ENCODE peak calls at places on chromosomes 6 and 20, in nine cellular contexts. E is uterus, K is fibroblast of mammary gland, J is PC-9, A is fibroblast of the aortic adventitia, Y is foreskin fibroblast, Q is neural progenitor cell, M is adrenal gland, V is heart right ventricle. O is an unnamed sample.

GRCh38 chr6:127118505-127119360 is at the start of gene RSPO3:
- DNase-seq in Y (peak; percentile 71), A (peak; percentile 42), J (peak; percentile 35), V (no peak), M (no peak), K (peak; percentile 33), E (peak; percentile 69), Q (peak; percentile 63), O (no peak)

GRCh38 chr6:156056085-156056484 is 600.4 kb upstream of the NOX3 start:
- DNase-seq in Q (no peak), J (no peak), E (no peak), M (no peak), Y (no peak), A (no peak), K (no peak), V (no peak), O (no peak)

GRCh38 chr6:157223021-157223430 is 100.3 kb downstream of the TMEM242 start:
- DNase-seq in K (no peak), E (peak; percentile 12), A (no peak), Q (no peak), J (no peak), V (no peak), M (no peak), Y (no peak), O (no peak)

GRCh38 chr6:153131037-153131981 is at the start of gene RGS17:
- DNase-seq in Q (peak; percentile 94), E (peak; percentile 47), V (peak; percentile 59), M (no peak), Y (peak; percentile 91), K (peak; percentile 71), A (peak; percentile 72), J (no peak), O (peak; percentile 23)

GRCh38 chr6:15663057-15663638 is 320 bp upstream of the DTNBP1 start:
- DNase-seq in Y (peak; percentile 88), J (no peak), A (peak; percentile 53), K (peak; percentile 50), E (no peak), M (no peak), Q (no peak), V (no peak), O (no peak)

GRCh38 chr6:41286544-41287346 is at the start of gene TREM1:
- DNase-seq in Y (peak; percentile 65), K (peak; percentile 92), A (peak; percentile 41), E (no peak), Q (no peak), M (peak; percentile 75), V (peak; percentile 40), J (no peak), O (peak; percentile 29)

GRCh38 chr20:63884506-63885263 is 10.2 kb upstream of the DNAJC5 start:
- DNase-seq in V (peak; percentile 53), E (no peak), A (no peak), J (no peak), K (no peak), M (peak; percentile 92), Y (no peak), Q (no peak), O (no peak)

GRCh38 chr6:16184554-16184953 is 53.8 kb upstream of the GMPR start:
- DNase-seq in V (no peak), Q (no peak), Y (no peak), J (no peak), M (no peak), A (no peak), K (no peak), E (no peak), O (no peak)

GRCh38 chr6:21438237-21438985 is 155.1 kb upstream of the SOX4 start:
- DNase-seq in K (peak; percentile 32), A (no peak), Y (peak; percentile 37), J (no peak), M (no peak), E (no peak), V (no peak), Q (no peak), O (no peak)

GRCh38 chr6:167119680-167120556 is 3.0 kb upstream of the CCR6 start:
- DNase-seq in V (no peak), E (no peak), J (no peak), Q (no peak), Y (no peak), A (no peak), M (no peak), K (no peak), O (no peak)

GRCh38 chr6:113306552-113307145 is 550.5 kb upstream of the MARCKS start:
- DNase-seq in A (peak; percentile 31), J (no peak), M (peak; percentile 82), K (peak; percentile 43), V (peak; percentile 40), E (peak; percentile 51), Y (peak; percentile 14), Q (peak; percentile 75), O (no peak)

GRCh38 chr20:1312904-1313235 is 16.1 kb downstream of the SDCBP2 start:
- DNase-seq in A (no peak), K (no peak), M (no peak), V (no peak), E (no peak), J (no peak), Y (no peak), Q (no peak), O (no peak)

DNA sequence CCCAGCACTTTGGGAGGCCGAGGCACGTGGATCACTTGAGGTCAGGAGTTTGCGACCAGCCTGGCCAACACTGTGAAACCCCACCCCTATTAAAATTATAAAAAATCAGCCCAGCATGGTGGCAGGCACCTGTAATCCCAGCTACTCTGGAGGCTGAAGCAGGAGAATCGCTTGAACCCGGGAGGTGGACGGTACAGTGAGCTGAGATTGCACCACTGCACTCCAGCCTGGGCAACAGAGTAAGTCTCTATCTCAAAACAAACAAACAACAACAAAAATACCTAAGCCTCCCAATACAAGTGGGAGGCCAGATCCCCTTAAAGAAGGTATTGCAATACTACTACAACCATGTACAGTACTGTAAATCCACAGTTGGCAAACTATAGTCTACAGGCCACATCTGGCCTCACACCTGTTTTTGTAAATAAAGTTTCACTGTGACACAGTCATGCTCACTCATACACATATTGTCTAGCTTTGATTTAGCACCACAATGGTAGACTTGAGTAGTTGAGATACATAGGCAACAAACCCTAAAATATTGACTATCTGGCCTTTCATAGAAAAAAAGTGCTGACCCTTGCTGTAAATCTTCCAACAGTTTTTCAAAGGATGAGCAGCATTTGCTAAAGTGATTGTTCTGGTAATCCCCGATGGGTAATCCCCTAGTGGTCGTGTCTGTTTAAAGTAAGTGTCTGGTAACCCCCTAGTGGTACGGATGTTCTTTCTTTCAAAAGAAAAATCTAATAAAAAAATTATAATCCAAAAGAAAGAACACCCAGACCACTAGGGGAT is 202.0 kb downstream of the RNGTT start:
- DNase-seq in Q (peak; percentile 25), J (no peak), K (no peak), E (no peak), M (no peak), A (no peak), V (no peak), Y (no peak), O (no peak)
- TF ChIP-seq CTCF in Q (peak; percentile 46), J (no peak), K (no peak), E (no peak), M (no peak), A (no peak), V (no peak), Y (no peak), O (no peak)

GRCh38 chr20:10936786-10937185 is 263.0 kb upstream of the JAG1 start:
- DNase-seq in Y (no peak), J (no peak), Q (no peak), K (no peak), V (no peak), E (no peak), A (no peak), M (no peak), O (no peak)

GRCh38 chr20:10946124-10946880 is 272.5 kb upstream of the JAG1 start:
- DNase-seq in A (no peak), E (no peak), M (no peak), Q (no peak), V (no peak), J (no peak), Y (no peak), K (no peak), O (no peak)

GRCh38 chr20:10935658-10936057 is 261.9 kb upstream of the JAG1 start:
- DNase-seq in J (no peak), A (peak; percentile 30), Q (no peak), E (peak; percentile 25), K (no peak), Y (no peak), V (peak; percentile 14), M (no peak), O (no peak)

GRCh38 chr20:10939297-10939949 is 265.6 kb upstream of the JAG1 start:
- DNase-seq in K (peak; percentile 44), E (no peak), Y (peak; percentile 31), V (no peak), Q (no peak), A (peak; percentile 16), J (peak; percentile 60), M (no peak), O (no peak)

GRCh38 chr20:10940941-10941340 is 267.1 kb upstream of the JAG1 start:
- DNase-seq in A (no peak), Y (no peak), Q (no peak), E (no peak), J (no peak), K (no peak), V (no peak), M (no peak), O (no peak)
- H3K4me3 ChIP-seq in A (no peak overlapping the region), Y (no peak overlapping the region), Q (no peak overlapping the region), E (no peak overlapping the region), J (no peak overlapping the region), K (no peak overlapping the region), V (no peak overlapping the region), M (no peak overlapping the region), O (no peak overlapping the region)

DNA sequence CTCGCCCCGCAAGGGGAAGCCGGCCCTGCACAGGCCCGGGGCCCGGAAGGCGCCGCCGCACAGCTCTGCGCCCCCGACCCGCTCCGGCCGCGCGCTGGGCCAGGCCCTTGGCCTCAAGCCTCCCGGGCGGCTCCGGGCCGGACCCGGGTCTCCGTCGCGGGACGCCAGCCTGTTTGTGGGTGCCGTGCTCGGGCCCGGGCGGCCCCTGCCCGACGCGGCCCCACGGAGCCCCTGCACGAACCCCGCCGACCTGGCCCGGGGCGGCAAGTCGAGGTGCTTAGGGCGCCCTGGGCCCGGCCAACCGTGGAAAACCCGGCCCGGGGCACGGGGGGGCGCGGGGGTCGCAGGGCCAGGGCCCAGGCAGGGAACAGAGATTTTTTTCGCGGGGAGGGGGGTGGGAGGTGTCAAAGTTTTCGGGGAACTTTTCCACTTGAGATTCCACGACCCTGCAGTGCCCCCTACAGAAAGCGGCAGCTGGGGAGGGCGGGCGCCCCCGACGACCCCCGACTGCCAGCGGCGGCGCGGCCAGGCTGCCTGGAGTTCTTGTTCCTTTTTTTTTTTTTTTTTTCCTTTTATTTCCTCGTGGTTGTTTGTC is 805 bp upstream of the STX16 start:
- DNase-seq in K (no peak), Y (no peak), M (peak; percentile 49), V (peak; percentile 50), J (no peak), Q (peak; percentile 55), E (no peak), A (peak; percentile 30), O (no peak)
- TF ChIP-seq CTCF in K (no peak), Y (no peak), M (no peak), V (no peak), J (no peak), Q (no peak), E (no peak), A (no peak), O (no peak)

DNA sequence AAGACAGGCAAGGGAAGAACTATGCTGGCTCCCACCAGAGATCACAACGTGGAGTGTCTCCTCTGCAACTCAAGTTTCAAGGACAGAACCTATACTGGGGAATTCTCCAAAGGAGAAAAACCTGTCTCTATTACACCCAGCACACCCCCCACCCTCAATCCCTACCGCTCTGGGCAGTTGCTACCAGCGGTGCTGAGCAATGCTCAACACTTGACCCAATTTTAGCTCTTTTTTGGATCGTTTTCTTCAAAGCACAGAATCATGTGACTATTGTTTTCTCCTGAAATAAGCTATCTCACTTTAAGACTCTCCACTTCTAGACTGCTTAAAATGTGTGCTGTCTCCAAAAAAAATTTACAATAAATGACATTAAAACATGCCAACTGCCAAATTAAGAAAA is 23.3 kb downstream of the MAP7 start:
- DNase-seq in A (no peak), E (no peak), J (no peak), Y (no peak), V (no peak), Q (no peak), K (no peak), M (no peak), O (no peak)
- H3K4me3 ChIP-seq in A (no peak overlapping the region), E (no peak overlapping the region), J (no peak overlapping the region), Y (no peak overlapping the region), V (no peak overlapping the region), Q (no peak overlapping the region), K (no peak overlapping the region), M (no peak overlapping the region), O (no peak overlapping the region)

O was measured in AG09309.